ENCODE peak calls at places on chromosomes 11 and 22, in eight cellular contexts. X, V, W, C, Z, I, R and K are unnamed samples.

GRCh38 chr11:70942593-70942992 is 309.8 kb downstream of the SHANK2 start:
- DNase-seq in R (no peak), C (peak), X (peak), W (no peak), Z (no peak), V (no peak), I (no peak), K (peak)

GRCh38 chr11:111736621-111737055 is 29.6 kb downstream of the PPP2R1B start:
- DNase-seq in X (no peak), R (no peak), W (no peak), I (no peak), V (no peak), C (no peak), Z (no peak), K (no peak)

GRCh38 chr11:2599561-2600189 is 100.1 kb downstream of the KCNQ1OT1 start:
- DNase-seq in W (no peak), X (no peak), V (no peak), I (peak), C (no peak), R (peak), Z (no peak), K (no peak)

GRCh38 chr11:85682330-85683305 is 3.4 kb downstream of the CCDC89 start:
- DNase-seq in R (no peak), X (peak), C (no peak), Z (peak), I (peak), W (no peak), V (peak), K (peak)

GRCh38 chr11:58060939-58061672 is 30.4 kb downstream of the OR6Q1 start:
- DNase-seq in Z (no peak), X (no peak), W (peak), R (peak), V (peak), C (no peak), I (no peak), K (no peak)

GRCh38 chr11:117595440-117595839 is 201.6 kb downstream of the DSCAML1 start:
- DNase-seq in I (no peak), W (no peak), V (no peak), X (peak), C (no peak), Z (no peak), R (no peak), K (no peak)

GRCh38 chr11:12380565-12381325 is 3.4 kb downstream of the PARVA start:
- DNase-seq in R (no peak), X (no peak), V (no peak), W (peak), C (no peak), I (no peak), Z (no peak), K (no peak)

GRCh38 chr11:72777755-72778278 is 16.0 kb downstream of the STARD10 start:
- DNase-seq in R (no peak), V (no peak), C (no peak), Z (no peak), X (peak), W (no peak), I (no peak), K (no peak)

GRCh38 chr11:94715225-94715624 is 52.9 kb upstream of the AMOTL1 start:
- DNase-seq in Z (no peak), X (no peak), I (no peak), W (no peak), C (no peak), V (no peak), R (no peak), K (no peak)

GRCh38 chr11:36342327-36342726 is 46.2 kb downstream of the PRR5L start:
- DNase-seq in X (no peak), I (no peak), W (no peak), Z (no peak), V (no peak), C (no peak), R (no peak), K (no peak)

GRCh38 chr11:100956321-100956720 is 173.3 kb downstream of the PGR start:
- DNase-seq in Z (no peak), W (no peak), V (no peak), X (no peak), C (no peak), I (no peak), R (no peak), K (no peak)

GRCh38 chr22:25702571-25703167 is 39.3 kb upstream of the MYO18B start:
- DNase-seq in R (no peak), I (no peak), Z (no peak), W (peak), V (no peak), C (no peak), X (no peak), K (peak)

GRCh38 chr11:1782831-1783724 is 19.4 kb upstream of the CTSD start:
- DNase-seq in X (no peak), R (peak), V (peak), C (peak), I (no peak), W (no peak), Z (no peak), K (no peak)

GRCh38 chr11:33735166-33735425 is 1.1 kb downstream of the CD59 start:
- DNase-seq in V (no peak), C (no peak), X (no peak), Z (no peak), I (no peak), R (no peak), W (no peak), K (no peak)

GRCh38 chr11:126992804-126993111 is 7.8 kb downstream of the KIRREL3 start:
- DNase-seq in V (peak), C (no peak), W (peak), I (no peak), R (peak), X (no peak), Z (no peak), K (no peak)

GRCh38 chr11:75592699-75593098 is 30.6 kb downstream of the SERPINH1 start:
- DNase-seq in V (no peak), R (no peak), W (no peak), C (no peak), I (no peak), X (no peak), Z (no peak), K (no peak)

GRCh38 chr11:86278226-86278625 is 23.8 kb upstream of the HIKESHI start:
- DNase-seq in R (no peak), Z (no peak), V (peak), I (no peak), W (no peak), C (no peak), X (no peak), K (no peak)

GRCh38 chr11:92920295-92920694 is 49.2 kb upstream of the MTNR1B start:
- DNase-seq in Z (no peak), C (no peak), W (no peak), R (no peak), X (no peak), V (no peak), I (no peak), K (no peak)

GRCh38 chr11:45919806-45920530 is 2.3 kb upstream of the PEX16 start:
- DNase-seq in X (no peak), R (no peak), W (no peak), C (no peak), I (peak), Z (peak), V (no peak), K (no peak)

GRCh38 chr11:35622070-35622469 is 3.8 kb downstream of the FJX1 start:
- DNase-seq in Z (no peak), X (no peak), I (peak), W (peak), C (no peak), V (peak), R (peak), K (no peak)

GRCh38 chr22:23070418-23071162 is at the start of gene GNAZ:
- DNase-seq in Z (peak), X (no peak), I (no peak), V (no peak), C (peak), R (no peak), W (no peak), K (no peak)

GRCh38 chr22:42651134-42651533 is 1.9 kb upstream of the CYB5R3 start:
- DNase-seq in Z (no peak), R (peak), W (no peak), X (no peak), I (no peak), C (no peak), V (peak), K (no peak)

GRCh38 chr11:14267861-14268635 is 90.9 kb downstream of the RRAS2 start:
- DNase-seq in V (no peak), X (no peak), C (no peak), W (no peak), R (no peak), I (no peak), Z (no peak), K (no peak)

GRCh38 chr11:116262370-116262769 is 510.4 kb downstream of the BUD13 start:
- DNase-seq in R (no peak), W (no peak), Z (no peak), V (no peak), X (no peak), I (no peak), C (no peak), K (no peak)

GRCh38 chr11:14249121-14249963 is 109.6 kb downstream of the RRAS2 start:
- DNase-seq in C (peak), I (peak), R (peak), V (peak), Z (peak), W (peak), X (peak), K (peak)

GRCh38 chr11:86676533-86677154 is 4.2 kb upstream of the ME3 start:
- DNase-seq in Z (no peak), I (no peak), C (peak), W (no peak), R (peak), V (no peak), X (peak), K (peak)

GRCh38 chr22:22003233-22003632 is 20.6 kb upstream of the TOP3B start:
- DNase-seq in C (no peak), W (no peak), R (no peak), Z (no peak), I (no peak), V (no peak), X (no peak), K (no peak)

GRCh38 chr11:32610926-32611325 is 27.3 kb downstream of the EIF3M start:
- DNase-seq in X (no peak), Z (no peak), W (no peak), C (no peak), R (no peak), I (no peak), V (no peak), K (no peak)

GRCh38 chr22:44210721-44211120 is 30.0 kb downstream of the PARVG start:
- DNase-seq in W (no peak), R (no peak), I (no peak), V (peak), Z (no peak), C (no peak), X (no peak), K (no peak)

GRCh38 chr22:22214819-22215329 is 29.7 kb upstream of the VPREB1 start:
- DNase-seq in C (no peak), V (no peak), W (no peak), Z (no peak), X (no peak), R (no peak), I (peak), K (no peak)

GRCh38 chr22:32926600-32926999 is 125.1 kb downstream of the TIMP3 start:
- DNase-seq in R (peak), X (peak), I (no peak), W (peak), V (peak), Z (no peak), C (peak), K (peak)

GRCh38 chr11:629237-629583 is 2.2 kb upstream of the SCT start:
- DNase-seq in X (no peak), I (no peak), V (no peak), C (no peak), W (no peak), R (no peak), Z (peak), K (peak)
- H3K4me3 ChIP-seq in X (no peak), I (no peak), V (no peak), C (no peak), W (no peak), R (no peak), Z (no peak), K (peak)

DNA sequence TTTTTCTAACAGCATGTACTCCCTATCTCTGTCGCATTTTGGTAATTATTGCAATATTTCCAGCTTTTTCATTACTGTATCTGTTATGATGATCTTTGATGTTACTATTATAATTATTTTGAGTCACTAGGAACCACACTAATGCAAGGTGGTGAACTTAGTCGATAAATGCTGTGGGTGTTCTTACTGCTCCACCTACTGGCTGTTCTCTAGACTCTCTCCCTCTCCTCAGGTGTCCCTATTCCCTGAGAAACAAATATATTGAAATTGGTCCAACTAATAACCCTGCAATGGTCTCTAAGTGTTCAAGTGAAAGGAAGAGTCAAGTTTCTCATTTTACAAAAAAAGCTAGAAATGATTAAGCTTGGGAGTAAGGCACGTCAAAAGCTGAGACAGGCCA is 10.5 kb downstream of the ARL14EP start:
- DNase-seq in I (no peak), X (peak), C (peak), R (peak), V (no peak), Z (no peak), W (peak), K (no peak)
- TF ChIP-seq CTCF in I (peak), X (peak), C (peak), R (peak), V (peak), Z (peak), W (peak), K (peak)

GRCh38 chr22:47163876-47164513 is 401.5 kb downstream of the TBC1D22A start:
- DNase-seq in R (no peak), I (no peak), W (no peak), X (no peak), Z (peak), C (no peak), V (no peak), K (no peak)
- H3K4me3 ChIP-seq in R (no peak), I (no peak), W (no peak), X (no peak), Z (no peak), C (no peak), V (no peak), K (no peak)

DNA sequence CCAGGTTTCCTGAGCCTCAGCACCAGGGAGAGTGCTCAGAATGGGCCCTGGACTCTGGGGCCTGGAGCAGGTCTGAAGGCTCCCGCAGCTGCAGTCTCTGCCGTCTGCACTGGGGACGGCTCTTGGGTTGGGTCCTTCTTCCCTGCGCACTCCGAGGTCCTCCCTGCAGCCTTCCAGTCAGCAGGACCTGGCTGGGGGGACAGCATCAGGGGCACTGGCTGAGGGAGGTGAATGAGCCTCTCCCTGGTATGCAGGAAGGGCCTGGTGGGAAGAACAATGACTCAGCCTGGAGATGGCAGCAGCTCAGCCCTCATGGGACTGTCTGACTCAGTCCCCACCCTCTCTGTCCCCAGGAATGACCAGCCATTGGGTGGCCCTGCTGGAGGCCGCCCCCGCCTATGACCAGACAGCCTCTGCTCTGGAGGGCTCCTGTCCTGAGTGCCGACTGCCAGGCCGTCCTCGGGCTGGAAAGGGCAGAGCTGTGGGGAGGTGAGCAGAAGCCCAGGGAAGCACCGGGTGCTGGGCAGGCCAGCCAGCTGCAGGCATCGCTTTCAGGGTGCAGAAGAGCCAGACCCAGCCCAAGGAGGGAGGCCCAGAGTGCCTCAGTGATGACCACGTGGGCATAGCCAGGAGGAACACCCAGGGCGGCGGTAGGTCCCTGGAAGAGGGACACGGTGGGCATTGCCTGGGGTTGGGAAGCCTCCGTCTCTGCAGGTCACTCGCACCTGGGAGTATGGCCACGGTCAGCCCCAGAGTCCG is 455.0 kb downstream of the BRD1 start:
- DNase-seq in I (no peak), X (peak), W (no peak), Z (no peak), C (peak), R (peak), V (no peak), K (no peak)
- TF ChIP-seq CTCF in I (no peak), X (no peak), W (no peak), Z (no peak), C (no peak), R (no peak), V (no peak), K (no peak)

DNA sequence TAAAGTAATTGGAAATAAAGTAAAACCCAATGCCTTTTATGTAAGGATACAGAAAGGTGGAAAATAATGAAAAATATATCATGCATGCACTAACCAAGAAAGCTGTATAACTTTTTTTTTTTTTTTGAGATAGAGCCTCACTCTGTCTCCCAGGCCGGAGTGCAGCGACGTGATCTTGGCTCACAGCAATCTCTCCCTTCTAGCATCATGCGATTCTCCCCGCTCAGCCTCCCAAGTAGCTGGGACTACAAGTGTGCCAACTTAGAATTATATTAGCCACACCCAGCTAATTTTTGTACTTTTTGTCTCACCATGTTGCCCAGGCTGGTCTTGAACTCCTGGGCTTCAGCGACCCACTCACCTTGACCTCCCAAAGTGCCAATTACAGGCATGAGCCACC is 4.5 kb downstream of the GGT5 start:
- DNase-seq in C (no peak), Z (no peak), X (no peak), V (no peak), I (no peak), W (no peak), R (no peak), K (no peak)
- H3K4me3 ChIP-seq in C (no peak), Z (no peak), X (no peak), V (no peak), I (no peak), W (no peak), R (no peak), K (no peak)

GRCh38 chr11:7143908-7144307 is 55.1 kb downstream of the RBMXL2 start:
- DNase-seq in R (peak), I (no peak), W (peak), V (peak), Z (no peak), X (no peak), C (peak), K (no peak)
- TF ChIP-seq CTCF in R (peak), I (peak), W (peak), V (peak), Z (no peak), X (no peak), C (peak), K (no peak)